ENCODE peak calls at places on chromosomes 6 and 20, in ten cellular contexts. C, U, Q, T, S, F, Z, X, V and E are unnamed samples.

GRCh38 chr6:5728726-5729434 is 277.8 kb downstream of the NRN1 start:
- DNase-seq in T (no peak), V (no peak), C (no peak), Z (no peak), S (no peak), X (no peak), F (no peak), Q (peak; percentile 41), U (peak; percentile 82), E (no peak)

GRCh38 chr6:422423-423061 is 31.0 kb downstream of the IRF4 start:
- DNase-seq in S (peak; percentile 59), X (peak; percentile 92), C (no peak), V (no peak), F (no peak), T (no peak), Z (no peak), Q (peak; percentile 76), U (peak; percentile 90), E (peak; percentile 68)

GRCh38 chr6:31400467-31401289 is 2.7 kb upstream of the MICA start:
- DNase-seq in T (peak; percentile 35), Z (no peak), S (peak; percentile 53), C (peak; percentile 61), F (peak; percentile 82), U (no peak), V (no peak), Q (peak; percentile 28), X (peak; percentile 40), E (peak; percentile 32)

GRCh38 chr6:54988576-54988975 is 142.0 kb downstream of the FAM83B start:
- DNase-seq in X (no peak), Z (no peak), F (no peak), S (no peak), U (no peak), T (no peak), C (no peak), Q (no peak), V (no peak), E (no peak)

GRCh38 chr6:27577922-27578321 is 105.0 kb upstream of the ZNF184 start:
- DNase-seq in T (no peak), U (no peak), S (no peak), F (no peak), Z (no peak), X (no peak), C (no peak), V (no peak), Q (no peak), E (no peak)

GRCh38 chr6:135062735-135063134 is 8.1 kb upstream of the HBS1L start:
- DNase-seq in T (no peak), F (no peak), X (no peak), Q (no peak), S (no peak), Z (no peak), V (no peak), U (no peak), C (no peak), E (no peak)

GRCh38 chr6:169969372-169970099 is 218.1 kb downstream of the ERMARD start:
- DNase-seq in X (no peak), U (no peak), F (no peak), C (no peak), S (no peak), Z (peak; percentile 69), V (no peak), Q (no peak), T (no peak), E (no peak)

GRCh38 chr6:31829633-31830492 is 2.3 kb downstream of the HSPA1B start:
- DNase-seq in U (no peak), Z (peak; percentile 59), F (no peak), C (no peak), Q (peak; percentile 51), T (peak; percentile 57), V (peak; percentile 41), S (no peak), X (peak; percentile 42), E (no peak)

GRCh38 chr6:33915134-33915533 is 111.3 kb upstream of the MLN start:
- DNase-seq in Q (no peak), Z (no peak), T (no peak), C (no peak), U (no peak), S (no peak), X (no peak), V (no peak), F (no peak), E (no peak)

GRCh38 chr20:17571153-17571527 is 1.3 kb downstream of the DSTN start:
- DNase-seq in C (no peak), V (no peak), Q (no peak), S (no peak), F (no peak), T (peak; percentile 16), U (no peak), Z (no peak), X (no peak), E (no peak)